ENCODE peak calls at places on chromosome 2, in six cellular contexts. One of them, this sample, is unnamed.
A peak's percentile ranks its signal among the peaks of the same experiment; 100 is the strongest.

GRCh38 chr2:216985658-216986141 is 125.8 kb upstream of the TNP1 start:
- DNase-seq in IMR-90: no peak
- DNase-seq in neuronal stem cell: peak; percentile 9
- DNase-seq in H9: peak; percentile 47
- DNase-seq in H1: no peak
- DNase-seq in trophoblast cell: no peak
- DNase-seq in this sample: no peak

GRCh38 chr2:109614715-109615636 is 812 bp downstream of the SOWAHC start:
- DNase-seq in IMR-90: no peak
- DNase-seq in neuronal stem cell: peak; percentile 33
- DNase-seq in H9: peak; percentile 50
- DNase-seq in H1: no peak
- DNase-seq in trophoblast cell: no peak
- DNase-seq in this sample: peak; percentile 50

GRCh38 chr2:95051636-95052035 is 26.1 kb downstream of the MAL start:
- DNase-seq in IMR-90: no peak
- DNase-seq in neuronal stem cell: no peak
- DNase-seq in H9: no peak
- DNase-seq in H1: no peak
- DNase-seq in trophoblast cell: no peak
- DNase-seq in this sample: no peak

GRCh38 chr2:25063876-25064660 is 22.2 kb downstream of the EFR3B start:
- DNase-seq in IMR-90: no peak
- DNase-seq in neuronal stem cell: no peak
- DNase-seq in H9: no peak
- DNase-seq in H1: no peak
- DNase-seq in trophoblast cell: no peak
- DNase-seq in this sample: no peak

GRCh38 chr2:202508686-202509085 is 126.1 kb upstream of the FAM117B start:
- DNase-seq in IMR-90: peak; percentile 26
- DNase-seq in neuronal stem cell: no peak
- DNase-seq in H9: no peak
- DNase-seq in H1: no peak
- DNase-seq in trophoblast cell: no peak
- DNase-seq in this sample: no peak

GRCh38 chr2:196105956-196106355 is 37.3 kb upstream of the DNAH7 start:
- DNase-seq in IMR-90: no peak
- DNase-seq in neuronal stem cell: no peak
- DNase-seq in H9: no peak
- DNase-seq in H1: no peak
- DNase-seq in trophoblast cell: no peak
- DNase-seq in this sample: no peak

GRCh38 chr2:242085941-242086621 is 216.6 kb downstream of the RTP5 start:
- DNase-seq in IMR-90: peak; percentile 1
- DNase-seq in neuronal stem cell: no peak
- DNase-seq in H9: no peak
- DNase-seq in H1: no peak
- DNase-seq in trophoblast cell: peak; percentile 15
- DNase-seq in this sample: peak; percentile 15

GRCh38 chr2:207385903-207386302 is 143.9 kb upstream of the CREB1 start:
- DNase-seq in IMR-90: peak; percentile 83
- DNase-seq in neuronal stem cell: no peak
- DNase-seq in H9: no peak
- DNase-seq in H1: no peak
- DNase-seq in trophoblast cell: no peak
- DNase-seq in this sample: peak; percentile 70

GRCh38 chr2:98615481-98615880 is 7.1 kb downstream of the UNC50 start:
- DNase-seq in IMR-90: no peak
- DNase-seq in neuronal stem cell: no peak
- DNase-seq in H9: no peak
- DNase-seq in H1: no peak
- DNase-seq in trophoblast cell: peak; percentile 50
- DNase-seq in this sample: peak; percentile 20

GRCh38 chr2:158717366-158718195 is 77.5 kb upstream of the DAPL1 start:
- DNase-seq in IMR-90: no peak
- DNase-seq in neuronal stem cell: no peak
- DNase-seq in H9: no peak
- DNase-seq in H1: no peak
- DNase-seq in trophoblast cell: no peak
- DNase-seq in this sample: no peak

GRCh38 chr2:60119778-60120177 is 433.7 kb downstream of the BCL11A start:
- DNase-seq in IMR-90: no peak
- DNase-seq in neuronal stem cell: no peak
- DNase-seq in H9: no peak
- DNase-seq in H1: no peak
- DNase-seq in trophoblast cell: no peak
- DNase-seq in this sample: no peak

GRCh38 chr2:72562451-72563153 is 263.2 kb downstream of the EXOC6B start:
- DNase-seq in IMR-90: peak; percentile 37
- DNase-seq in neuronal stem cell: no peak
- DNase-seq in H9: no peak
- DNase-seq in H1: no peak
- DNase-seq in trophoblast cell: peak; percentile 22
- DNase-seq in this sample: peak; percentile 39

GRCh38 chr2:56705713-56706112 is 521.9 kb downstream of the CCDC85A start:
- DNase-seq in IMR-90: no peak
- DNase-seq in neuronal stem cell: no peak
- DNase-seq in H9: no peak
- DNase-seq in H1: no peak
- DNase-seq in trophoblast cell: no peak
- DNase-seq in this sample: no peak

GRCh38 chr2:37796481-37796880 is 125.0 kb upstream of the CDC42EP3 start:
- DNase-seq in IMR-90: no peak
- DNase-seq in neuronal stem cell: no peak
- DNase-seq in H9: no peak
- DNase-seq in H1: no peak
- DNase-seq in trophoblast cell: no peak
- DNase-seq in this sample: no peak

GRCh38 chr2:69643602-69644505 is at the start of gene AAK1:
- DNase-seq in IMR-90: peak; percentile 79
- DNase-seq in neuronal stem cell: peak; percentile 86
- DNase-seq in H9: peak; percentile 88
- DNase-seq in H1: no peak
- DNase-seq in trophoblast cell: peak; percentile 75
- DNase-seq in this sample: peak; percentile 91
- H2BK120ac ChIP-seq in IMR-90: peak within 1 kb of the TSS; percentile 100
- H2BK120ac ChIP-seq in neuronal stem cell: peak within 1 kb of the TSS; percentile 73
- H2BK120ac ChIP-seq in H9: no peak within 1 kb of the TSS
- H2BK120ac ChIP-seq in H1: peak within 1 kb of the TSS; percentile 93
- H2BK120ac ChIP-seq in trophoblast cell: peak within 1 kb of the TSS; percentile 91
- H2BK120ac ChIP-seq in this sample: peak within 1 kb of the TSS; percentile 94

GRCh38 chr2:43461461-43462073 is 134.3 kb downstream of the THADA start:
- DNase-seq in IMR-90: no peak
- DNase-seq in neuronal stem cell: no peak
- DNase-seq in H9: no peak
- DNase-seq in H1: no peak
- DNase-seq in trophoblast cell: no peak
- DNase-seq in this sample: no peak

GRCh38 chr2:43464546-43464945 is 131.3 kb downstream of the THADA start:
- DNase-seq in IMR-90: peak; percentile 23
- DNase-seq in neuronal stem cell: no peak
- DNase-seq in H9: no peak
- DNase-seq in H1: no peak
- DNase-seq in trophoblast cell: no peak
- DNase-seq in this sample: peak; percentile 71

GRCh38 chr2:43460611-43461396 is 135.0 kb downstream of the THADA start:
- DNase-seq in IMR-90: no peak
- DNase-seq in neuronal stem cell: no peak
- DNase-seq in H9: no peak
- DNase-seq in H1: no peak
- DNase-seq in trophoblast cell: no peak
- DNase-seq in this sample: peak; percentile 61

GRCh38 chr2:43465234-43465633 is 130.6 kb downstream of the THADA start:
- DNase-seq in IMR-90: no peak
- DNase-seq in neuronal stem cell: no peak
- DNase-seq in H9: no peak
- DNase-seq in H1: no peak
- DNase-seq in trophoblast cell: no peak
- DNase-seq in this sample: no peak

GRCh38 chr2:43462866-43463641 is 132.8 kb downstream of the THADA start:
- DNase-seq in IMR-90: no peak
- DNase-seq in neuronal stem cell: no peak
- DNase-seq in H9: no peak
- DNase-seq in H1: no peak
- DNase-seq in trophoblast cell: no peak
- DNase-seq in this sample: no peak
- H3K9ac ChIP-seq in IMR-90: no peak overlapping the region
- H3K9ac ChIP-seq in neuronal stem cell: no peak overlapping the region
- H3K9ac ChIP-seq in H9: no peak overlapping the region
- H3K9ac ChIP-seq in H1: no peak overlapping the region
- H3K9ac ChIP-seq in trophoblast cell: no peak overlapping the region
- H3K9ac ChIP-seq in this sample: no peak overlapping the region

DNA sequence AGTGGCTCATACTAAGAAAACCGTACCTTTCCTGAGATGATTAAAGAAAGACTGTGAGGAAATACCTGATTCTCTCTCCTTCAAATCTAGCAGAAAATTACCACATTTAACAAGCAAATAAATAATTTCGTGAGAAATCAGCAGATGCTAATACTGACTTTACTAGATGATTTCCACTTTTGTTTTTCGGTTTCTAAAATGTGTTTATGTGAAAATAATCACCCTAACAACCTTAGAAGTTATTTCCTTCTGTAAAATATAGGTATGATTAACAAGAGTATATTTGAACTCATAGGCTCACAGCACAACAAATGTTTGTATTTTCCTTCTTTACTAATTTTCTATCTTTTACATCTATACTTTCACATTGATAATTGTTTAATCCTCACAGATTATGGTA is 594.1 kb upstream of the FAM98A start:
- DNase-seq in IMR-90: no peak
- DNase-seq in neuronal stem cell: no peak
- DNase-seq in H9: no peak
- DNase-seq in H1: no peak
- DNase-seq in trophoblast cell: no peak
- DNase-seq in this sample: no peak
- H4K91ac ChIP-seq in IMR-90: no peak overlapping the region
- H4K91ac ChIP-seq in neuronal stem cell: no peak overlapping the region
- H4K91ac ChIP-seq in H9: no peak overlapping the region
- H4K91ac ChIP-seq in H1: no peak overlapping the region
- H4K91ac ChIP-seq in trophoblast cell: no peak overlapping the region
- H4K91ac ChIP-seq in this sample: no peak overlapping the region

GRCh38 chr2:144331652-144332355 is 188.1 kb downstream of the ZEB2 start:
- DNase-seq in IMR-90: no peak
- DNase-seq in neuronal stem cell: peak; percentile 82
- DNase-seq in H9: peak; percentile 58
- DNase-seq in H1: no peak
- DNase-seq in trophoblast cell: peak; percentile 46
- DNase-seq in this sample: peak; percentile 79
- H2BK120ac ChIP-seq in IMR-90: peak overlapping the region; percentile 69
- H2BK120ac ChIP-seq in neuronal stem cell: peak overlapping the region; percentile 88
- H2BK120ac ChIP-seq in H9: no peak overlapping the region
- H2BK120ac ChIP-seq in H1: peak overlapping the region; percentile 44
- H2BK120ac ChIP-seq in trophoblast cell: peak overlapping the region; percentile 97
- H2BK120ac ChIP-seq in this sample: peak overlapping the region; percentile 93

GRCh38 chr2:239266779-239267410 is 133.9 kb downstream of the HDAC4 start:
- DNase-seq in IMR-90: no peak
- DNase-seq in neuronal stem cell: no peak
- DNase-seq in H9: no peak
- DNase-seq in H1: no peak
- DNase-seq in trophoblast cell: no peak
- DNase-seq in this sample: no peak

GRCh38 chr2:239264838-239265651 is 135.8 kb downstream of the HDAC4 start:
- DNase-seq in IMR-90: peak; percentile 61
- DNase-seq in neuronal stem cell: no peak
- DNase-seq in H9: no peak
- DNase-seq in H1: no peak
- DNase-seq in trophoblast cell: peak; percentile 28
- DNase-seq in this sample: peak; percentile 80

GRCh38 chr2:239265681-239266435 is 135.0 kb downstream of the HDAC4 start:
- DNase-seq in IMR-90: no peak
- DNase-seq in neuronal stem cell: no peak
- DNase-seq in H9: no peak
- DNase-seq in H1: no peak
- DNase-seq in trophoblast cell: no peak
- DNase-seq in this sample: no peak

GRCh38 chr2:239267411-239267941 is 133.3 kb downstream of the HDAC4 start:
- DNase-seq in IMR-90: peak; percentile 80
- DNase-seq in neuronal stem cell: no peak
- DNase-seq in H9: no peak
- DNase-seq in H1: no peak
- DNase-seq in trophoblast cell: peak; percentile 28
- DNase-seq in this sample: peak; percentile 67

GRCh38 chr2:239266436-239266770 is 134.4 kb downstream of the HDAC4 start:
- DNase-seq in IMR-90: no peak
- DNase-seq in neuronal stem cell: no peak
- DNase-seq in H9: no peak
- DNase-seq in H1: no peak
- DNase-seq in trophoblast cell: no peak
- DNase-seq in this sample: no peak
- H3K9ac ChIP-seq in IMR-90: no peak overlapping the region
- H3K9ac ChIP-seq in neuronal stem cell: peak overlapping the region; percentile 75
- H3K9ac ChIP-seq in H9: no peak overlapping the region
- H3K9ac ChIP-seq in H1: no peak overlapping the region
- H3K9ac ChIP-seq in trophoblast cell: no peak overlapping the region
- H3K9ac ChIP-seq in this sample: no peak overlapping the region

GRCh38 chr2:205212357-205212756 is 469.9 kb upstream of the NRP2 start:
- DNase-seq in IMR-90: no peak
- DNase-seq in neuronal stem cell: no peak
- DNase-seq in H9: no peak
- DNase-seq in H1: no peak
- DNase-seq in trophoblast cell: no peak
- DNase-seq in this sample: no peak
- H4K91ac ChIP-seq in IMR-90: no peak overlapping the region
- H4K91ac ChIP-seq in neuronal stem cell: no peak overlapping the region
- H4K91ac ChIP-seq in H9: no peak overlapping the region
- H4K91ac ChIP-seq in H1: no peak overlapping the region
- H4K91ac ChIP-seq in trophoblast cell: no peak overlapping the region
- H4K91ac ChIP-seq in this sample: no peak overlapping the region

GRCh38 chr2:31208240-31208639 is 9.1 kb downstream of the CAPN14 start:
- DNase-seq in IMR-90: no peak
- DNase-seq in neuronal stem cell: no peak
- DNase-seq in H9: no peak
- DNase-seq in H1: no peak
- DNase-seq in trophoblast cell: no peak
- DNase-seq in this sample: no peak
- H2BK120ac ChIP-seq in IMR-90: no peak overlapping the region
- H2BK120ac ChIP-seq in neuronal stem cell: no peak overlapping the region
- H2BK120ac ChIP-seq in H9: no peak overlapping the region
- H2BK120ac ChIP-seq in H1: no peak overlapping the region
- H2BK120ac ChIP-seq in trophoblast cell: no peak overlapping the region
- H2BK120ac ChIP-seq in this sample: no peak overlapping the region

This sample was measured in mesenchymal stem cell.